ENCODE peak calls at places on chromosomes 13 and 19, in six cellular contexts. One of them, this sample, is unnamed.

GRCh38 chr19:5186293-5187050 is 154.1 kb downstream of the PTPRS start:
- DNase-seq in epithelial cell of esophagus: peak; percentile 10
- DNase-seq in thoracic aorta: no peak
- DNase-seq in fibroblast of mammary gland: peak; percentile 88
- DNase-seq in hepatocyte: no peak
- DNase-seq in cardiac fibroblast: peak; percentile 49
- DNase-seq in this sample: no peak

GRCh38 chr19:44611812-44612295 is 1.5 kb upstream of the IGSF23 start:
- DNase-seq in cardiac fibroblast: no peak
- DNase-seq in epithelial cell of esophagus: no peak
- DNase-seq in thoracic aorta: no peak
- DNase-seq in fibroblast of mammary gland: no peak
- DNase-seq in hepatocyte: peak; percentile 64
- DNase-seq in this sample: no peak

GRCh38 chr13:77267362-77267761 is 59.5 kb downstream of the MYCBP2 start:
- DNase-seq in epithelial cell of esophagus: no peak
- DNase-seq in fibroblast of mammary gland: peak; percentile 64
- DNase-seq in hepatocyte: no peak
- DNase-seq in cardiac fibroblast: peak; percentile 3
- DNase-seq in thoracic aorta: no peak
- DNase-seq in this sample: no peak

GRCh38 chr13:97344250-97345175 is 89.5 kb upstream of the RAP2A start:
- DNase-seq in thoracic aorta: no peak
- DNase-seq in cardiac fibroblast: peak; percentile 80
- DNase-seq in epithelial cell of esophagus: peak; percentile 68
- DNase-seq in hepatocyte: peak; percentile 67
- DNase-seq in fibroblast of mammary gland: peak; percentile 75
- DNase-seq in this sample: no peak

GRCh38 chr19:19214892-19215291 is 3.1 kb downstream of the NCAN start:
- DNase-seq in hepatocyte: peak; percentile 80
- DNase-seq in thoracic aorta: no peak
- DNase-seq in epithelial cell of esophagus: peak; percentile 48
- DNase-seq in cardiac fibroblast: peak; percentile 46
- DNase-seq in fibroblast of mammary gland: peak; percentile 30
- DNase-seq in this sample: no peak

GRCh38 chr19:14686411-14686810 is 3.4 kb upstream of the ZNF333 start:
- DNase-seq in epithelial cell of esophagus: peak; percentile 43
- DNase-seq in thoracic aorta: no peak
- DNase-seq in cardiac fibroblast: peak; percentile 27
- DNase-seq in fibroblast of mammary gland: peak; percentile 25
- DNase-seq in hepatocyte: no peak
- DNase-seq in this sample: no peak

GRCh38 chr13:40786568-40786996 is 2.8 kb upstream of the SLC25A15 start:
- DNase-seq in epithelial cell of esophagus: no peak
- DNase-seq in cardiac fibroblast: peak; percentile 19
- DNase-seq in thoracic aorta: no peak
- DNase-seq in hepatocyte: no peak
- DNase-seq in fibroblast of mammary gland: peak; percentile 71
- DNase-seq in this sample: no peak

GRCh38 chr13:84894749-84895148 is 904.5 kb downstream of the SLITRK6 start:
- DNase-seq in fibroblast of mammary gland: no peak
- DNase-seq in cardiac fibroblast: no peak
- DNase-seq in epithelial cell of esophagus: no peak
- DNase-seq in hepatocyte: no peak
- DNase-seq in thoracic aorta: no peak
- DNase-seq in this sample: no peak

GRCh38 chr13:30681489-30682242 is 53.7 kb upstream of the ALOX5AP start:
- DNase-seq in thoracic aorta: no peak
- DNase-seq in epithelial cell of esophagus: no peak
- DNase-seq in fibroblast of mammary gland: peak; percentile 80
- DNase-seq in hepatocyte: peak; percentile 34
- DNase-seq in cardiac fibroblast: peak; percentile 72
- DNase-seq in this sample: no peak

GRCh38 chr19:49016067-49016839 is 638 bp downstream of the LHB start:
- DNase-seq in epithelial cell of esophagus: no peak
- DNase-seq in thoracic aorta: no peak
- DNase-seq in fibroblast of mammary gland: no peak
- DNase-seq in hepatocyte: no peak
- DNase-seq in cardiac fibroblast: no peak
- DNase-seq in this sample: peak; percentile 68

GRCh38 chr19:14435320-14436050 is 2.4 kb downstream of the PKN1 start:
- DNase-seq in hepatocyte: no peak
- DNase-seq in cardiac fibroblast: no peak
- DNase-seq in epithelial cell of esophagus: no peak
- DNase-seq in thoracic aorta: no peak
- DNase-seq in fibroblast of mammary gland: no peak
- DNase-seq in this sample: no peak

GRCh38 chr19:11382898-11383705 is 1.0 kb downstream of the EPOR start:
- DNase-seq in fibroblast of mammary gland: no peak
- DNase-seq in epithelial cell of esophagus: peak; percentile 30
- DNase-seq in hepatocyte: peak; percentile 81
- DNase-seq in thoracic aorta: no peak
- DNase-seq in cardiac fibroblast: peak; percentile 41
- DNase-seq in this sample: peak; percentile 67

GRCh38 chr13:74696148-74696922 is 562.1 kb upstream of the KLF12 start:
- DNase-seq in epithelial cell of esophagus: no peak
- DNase-seq in thoracic aorta: no peak
- DNase-seq in cardiac fibroblast: no peak
- DNase-seq in hepatocyte: no peak
- DNase-seq in fibroblast of mammary gland: no peak
- DNase-seq in this sample: no peak

GRCh38 chr13:48156466-48156865 is 61.6 kb upstream of the MED4 start:
- DNase-seq in thoracic aorta: no peak
- DNase-seq in epithelial cell of esophagus: peak; percentile 79
- DNase-seq in fibroblast of mammary gland: no peak
- DNase-seq in hepatocyte: no peak
- DNase-seq in cardiac fibroblast: no peak
- DNase-seq in this sample: no peak

GRCh38 chr13:110628952-110629701 is 13.8 kb downstream of the NAXD start:
- DNase-seq in fibroblast of mammary gland: peak; percentile 82
- DNase-seq in hepatocyte: peak; percentile 49
- DNase-seq in cardiac fibroblast: no peak
- DNase-seq in thoracic aorta: no peak
- DNase-seq in epithelial cell of esophagus: no peak
- DNase-seq in this sample: no peak

GRCh38 chr19:8877854-8878705 is 45.9 kb downstream of the MBD3L1 start:
- DNase-seq in fibroblast of mammary gland: no peak
- DNase-seq in hepatocyte: no peak
- DNase-seq in cardiac fibroblast: no peak
- DNase-seq in epithelial cell of esophagus: no peak
- DNase-seq in thoracic aorta: no peak
- DNase-seq in this sample: no peak

GRCh38 chr13:80469105-80469840 is 128.3 kb upstream of the SPRY2 start:
- DNase-seq in fibroblast of mammary gland: no peak
- DNase-seq in cardiac fibroblast: peak; percentile 85
- DNase-seq in epithelial cell of esophagus: peak; percentile 8
- DNase-seq in hepatocyte: no peak
- DNase-seq in thoracic aorta: no peak
- DNase-seq in this sample: no peak

GRCh38 chr13:99907038-99907437 is 64.5 kb downstream of the ZIC5 start:
- DNase-seq in cardiac fibroblast: no peak
- DNase-seq in hepatocyte: no peak
- DNase-seq in fibroblast of mammary gland: no peak
- DNase-seq in epithelial cell of esophagus: no peak
- DNase-seq in thoracic aorta: no peak
- DNase-seq in this sample: no peak
- H3K4me3 ChIP-seq in cardiac fibroblast: no peak overlapping the region
- H3K4me3 ChIP-seq in hepatocyte: no peak overlapping the region
- H3K4me3 ChIP-seq in fibroblast of mammary gland: no peak overlapping the region
- H3K4me3 ChIP-seq in epithelial cell of esophagus: no peak overlapping the region
- H3K4me3 ChIP-seq in thoracic aorta: no peak overlapping the region
- H3K4me3 ChIP-seq in this sample: no peak overlapping the region

GRCh38 chr19:7874080-7874856 is at the start of gene PRR36:
- DNase-seq in cardiac fibroblast: no peak
- DNase-seq in thoracic aorta: no peak
- DNase-seq in hepatocyte: peak; percentile 76
- DNase-seq in fibroblast of mammary gland: no peak
- DNase-seq in epithelial cell of esophagus: peak; percentile 24
- DNase-seq in this sample: peak; percentile 63
- TF ChIP-seq CTCF in cardiac fibroblast: no peak
- TF ChIP-seq CTCF in thoracic aorta: no peak
- TF ChIP-seq CTCF in hepatocyte: no peak
- TF ChIP-seq CTCF in fibroblast of mammary gland: no peak
- TF ChIP-seq CTCF in epithelial cell of esophagus: no peak
- TF ChIP-seq CTCF in this sample: no peak

GRCh38 chr13:71869274-71869673 is 2.3 kb upstream of the DACH1 start:
- DNase-seq in thoracic aorta: no peak
- DNase-seq in epithelial cell of esophagus: no peak
- DNase-seq in cardiac fibroblast: no peak
- DNase-seq in hepatocyte: no peak
- DNase-seq in fibroblast of mammary gland: no peak
- DNase-seq in this sample: no peak

GRCh38 chr13:71871844-71872243 is 4.8 kb upstream of the DACH1 start:
- DNase-seq in epithelial cell of esophagus: no peak
- DNase-seq in fibroblast of mammary gland: no peak
- DNase-seq in hepatocyte: no peak
- DNase-seq in cardiac fibroblast: no peak
- DNase-seq in thoracic aorta: no peak
- DNase-seq in this sample: no peak

GRCh38 chr13:71873418-71874276 is 6.6 kb upstream of the DACH1 start:
- DNase-seq in cardiac fibroblast: no peak
- DNase-seq in thoracic aorta: no peak
- DNase-seq in fibroblast of mammary gland: no peak
- DNase-seq in hepatocyte: no peak
- DNase-seq in epithelial cell of esophagus: no peak
- DNase-seq in this sample: no peak

GRCh38 chr13:71870036-71870435 is 3.0 kb upstream of the DACH1 start:
- DNase-seq in hepatocyte: no peak
- DNase-seq in thoracic aorta: no peak
- DNase-seq in fibroblast of mammary gland: no peak
- DNase-seq in cardiac fibroblast: no peak
- DNase-seq in epithelial cell of esophagus: no peak
- DNase-seq in this sample: no peak

GRCh38 chr13:71871180-71871754 is 4.3 kb upstream of the DACH1 start:
- DNase-seq in thoracic aorta: no peak
- DNase-seq in fibroblast of mammary gland: no peak
- DNase-seq in epithelial cell of esophagus: peak; percentile 15
- DNase-seq in cardiac fibroblast: no peak
- DNase-seq in hepatocyte: no peak
- DNase-seq in this sample: no peak
- H3K4me3 ChIP-seq in thoracic aorta: no peak overlapping the region
- H3K4me3 ChIP-seq in fibroblast of mammary gland: no peak overlapping the region
- H3K4me3 ChIP-seq in epithelial cell of esophagus: no peak overlapping the region
- H3K4me3 ChIP-seq in cardiac fibroblast: no peak overlapping the region
- H3K4me3 ChIP-seq in hepatocyte: no peak overlapping the region
- H3K4me3 ChIP-seq in this sample: no peak overlapping the region

GRCh38 chr19:38917921-38918491 is 6.0 kb upstream of the CCER2 start:
- DNase-seq in fibroblast of mammary gland: peak; percentile 9
- DNase-seq in cardiac fibroblast: no peak
- DNase-seq in epithelial cell of esophagus: peak; percentile 17
- DNase-seq in hepatocyte: peak; percentile 43
- DNase-seq in thoracic aorta: no peak
- DNase-seq in this sample: no peak
- TF ChIP-seq CTCF in fibroblast of mammary gland: peak; percentile 5
- TF ChIP-seq CTCF in cardiac fibroblast: no peak
- TF ChIP-seq CTCF in epithelial cell of esophagus: peak; percentile 8
- TF ChIP-seq CTCF in hepatocyte: peak; percentile 21
- TF ChIP-seq CTCF in thoracic aorta: no peak
- TF ChIP-seq CTCF in this sample: peak; percentile 12

GRCh38 chr13:98752942-98753290 is 444 bp upstream of the SLC15A1 start:
- DNase-seq in epithelial cell of esophagus: no peak
- DNase-seq in fibroblast of mammary gland: no peak
- DNase-seq in cardiac fibroblast: no peak
- DNase-seq in thoracic aorta: no peak
- DNase-seq in hepatocyte: no peak
- DNase-seq in this sample: no peak

GRCh38 chr13:98755116-98755515 is 2.6 kb upstream of the SLC15A1 start:
- DNase-seq in thoracic aorta: no peak
- DNase-seq in fibroblast of mammary gland: no peak
- DNase-seq in epithelial cell of esophagus: no peak
- DNase-seq in hepatocyte: no peak
- DNase-seq in cardiac fibroblast: no peak
- DNase-seq in this sample: no peak

GRCh38 chr13:98749501-98749900 is 3.0 kb downstream of the SLC15A1 start:
- DNase-seq in cardiac fibroblast: peak; percentile 59
- DNase-seq in fibroblast of mammary gland: peak; percentile 78
- DNase-seq in epithelial cell of esophagus: no peak
- DNase-seq in hepatocyte: no peak
- DNase-seq in thoracic aorta: no peak
- DNase-seq in this sample: no peak

GRCh38 chr13:98751397-98752110 is 918 bp downstream of the SLC15A1 start:
- DNase-seq in thoracic aorta: no peak
- DNase-seq in epithelial cell of esophagus: peak; percentile 21
- DNase-seq in fibroblast of mammary gland: peak; percentile 44
- DNase-seq in cardiac fibroblast: peak; percentile 42
- DNase-seq in hepatocyte: peak; percentile 72
- DNase-seq in this sample: no peak

GRCh38 chr13:98752111-98752941 is at the start of gene SLC15A1:
- DNase-seq in thoracic aorta: no peak
- DNase-seq in fibroblast of mammary gland: no peak
- DNase-seq in cardiac fibroblast: no peak
- DNase-seq in hepatocyte: peak; percentile 63
- DNase-seq in epithelial cell of esophagus: no peak
- DNase-seq in this sample: no peak
- H3K4me3 ChIP-seq in thoracic aorta: peak within 1 kb of the TSS; percentile 61
- H3K4me3 ChIP-seq in fibroblast of mammary gland: no peak within 1 kb of the TSS
- H3K4me3 ChIP-seq in cardiac fibroblast: peak within 1 kb of the TSS; percentile 36
- H3K4me3 ChIP-seq in hepatocyte: peak within 1 kb of the TSS; percentile 52
- H3K4me3 ChIP-seq in epithelial cell of esophagus: no peak within 1 kb of the TSS
- H3K4me3 ChIP-seq in this sample: peak within 1 kb of the TSS; percentile 13

GRCh38 chr13:24353736-24354135 is 44.4 kb downstream of the C1QTNF9 start:
- DNase-seq in fibroblast of mammary gland: no peak
- DNase-seq in epithelial cell of esophagus: peak; percentile 74
- DNase-seq in thoracic aorta: no peak
- DNase-seq in cardiac fibroblast: no peak
- DNase-seq in hepatocyte: no peak
- DNase-seq in this sample: no peak

GRCh38 chr13:24351423-24351822 is 42.0 kb downstream of the C1QTNF9 start:
- DNase-seq in epithelial cell of esophagus: no peak
- DNase-seq in hepatocyte: no peak
- DNase-seq in fibroblast of mammary gland: no peak
- DNase-seq in cardiac fibroblast: no peak
- DNase-seq in thoracic aorta: no peak
- DNase-seq in this sample: no peak

GRCh38 chr13:24348385-24348784 is 39.0 kb downstream of the C1QTNF9 start:
- DNase-seq in epithelial cell of esophagus: peak; percentile 18
- DNase-seq in thoracic aorta: no peak
- DNase-seq in fibroblast of mammary gland: no peak
- DNase-seq in hepatocyte: no peak
- DNase-seq in cardiac fibroblast: no peak
- DNase-seq in this sample: no peak

GRCh38 chr13:24348797-24349515 is 39.6 kb downstream of the C1QTNF9 start:
- DNase-seq in cardiac fibroblast: no peak
- DNase-seq in thoracic aorta: no peak
- DNase-seq in hepatocyte: peak; percentile 26
- DNase-seq in fibroblast of mammary gland: no peak
- DNase-seq in epithelial cell of esophagus: peak; percentile 83
- DNase-seq in this sample: no peak
- TF ChIP-seq CTCF in cardiac fibroblast: no peak
- TF ChIP-seq CTCF in thoracic aorta: no peak
- TF ChIP-seq CTCF in hepatocyte: no peak
- TF ChIP-seq CTCF in fibroblast of mammary gland: no peak
- TF ChIP-seq CTCF in epithelial cell of esophagus: no peak
- TF ChIP-seq CTCF in this sample: no peak

This sample was measured in RWPE2.